ENCODE peak calls at places on chromosomes 11 and 22, in ten cellular contexts. One of them, this sample, is unnamed.

GRCh38 chr22:45608763-45609180 is 62.9 kb upstream of the ATXN10 start:
- DNase-seq in frontal cortex: no peak
- DNase-seq in activated CD4-positive, alpha-beta T cell treated with anti-CD3 and anti-CD28 coated beads, Interleukin-2, amount 50 U/mL, for 1 hour: no peak
- DNase-seq in tibial artery: no peak
- DNase-seq in right lobe of liver: no peak
- DNase-seq in neural progenitor cell: no peak
- DNase-seq in HFF-Myc: no peak
- DNase-seq in omental fat pad: no peak
- DNase-seq in PC-3: peak
- DNase-seq in iris pigment epithelial cell: peak
- DNase-seq in this sample: no peak

GRCh38 chr11:134529212-134530096 is 117.4 kb upstream of the B3GAT1 start:
- DNase-seq in frontal cortex: no peak
- DNase-seq in activated CD4-positive, alpha-beta T cell treated with anti-CD3 and anti-CD28 coated beads, Interleukin-2, amount 50 U/mL, for 1 hour: no peak
- DNase-seq in tibial artery: peak
- DNase-seq in right lobe of liver: peak
- DNase-seq in neural progenitor cell: no peak
- DNase-seq in HFF-Myc: no peak
- DNase-seq in omental fat pad: peak
- DNase-seq in PC-3: no peak
- DNase-seq in iris pigment epithelial cell: no peak
- DNase-seq in this sample: no peak

GRCh38 chr11:79600747-79601146 is 159.9 kb upstream of the TENM4 start:
- DNase-seq in frontal cortex: no peak
- DNase-seq in activated CD4-positive, alpha-beta T cell treated with anti-CD3 and anti-CD28 coated beads, Interleukin-2, amount 50 U/mL, for 1 hour: no peak
- DNase-seq in tibial artery: no peak
- DNase-seq in right lobe of liver: no peak
- DNase-seq in neural progenitor cell: no peak
- DNase-seq in HFF-Myc: no peak
- DNase-seq in omental fat pad: no peak
- DNase-seq in PC-3: no peak
- DNase-seq in iris pigment epithelial cell: no peak
- DNase-seq in this sample: no peak

GRCh38 chr22:38724926-38725571 is 19.3 kb downstream of the GTPBP1 start:
- DNase-seq in frontal cortex: no peak
- DNase-seq in activated CD4-positive, alpha-beta T cell treated with anti-CD3 and anti-CD28 coated beads, Interleukin-2, amount 50 U/mL, for 1 hour: no peak
- DNase-seq in tibial artery: no peak
- DNase-seq in right lobe of liver: no peak
- DNase-seq in neural progenitor cell: peak
- DNase-seq in HFF-Myc: no peak
- DNase-seq in omental fat pad: no peak
- DNase-seq in PC-3: peak
- DNase-seq in iris pigment epithelial cell: peak
- DNase-seq in this sample: no peak

GRCh38 chr11:79708319-79708928 is 267.6 kb upstream of the TENM4 start:
- DNase-seq in frontal cortex: no peak
- DNase-seq in activated CD4-positive, alpha-beta T cell treated with anti-CD3 and anti-CD28 coated beads, Interleukin-2, amount 50 U/mL, for 1 hour: no peak
- DNase-seq in tibial artery: no peak
- DNase-seq in right lobe of liver: no peak
- DNase-seq in neural progenitor cell: peak
- DNase-seq in HFF-Myc: peak
- DNase-seq in omental fat pad: no peak
- DNase-seq in PC-3: peak
- DNase-seq in iris pigment epithelial cell: peak
- DNase-seq in this sample: no peak

GRCh38 chr11:65208785-65209710 is 27.3 kb downstream of the CAPN1 start:
- DNase-seq in frontal cortex: no peak
- DNase-seq in activated CD4-positive, alpha-beta T cell treated with anti-CD3 and anti-CD28 coated beads, Interleukin-2, amount 50 U/mL, for 1 hour: no peak
- DNase-seq in tibial artery: no peak
- DNase-seq in right lobe of liver: peak
- DNase-seq in neural progenitor cell: no peak
- DNase-seq in HFF-Myc: no peak
- DNase-seq in omental fat pad: no peak
- DNase-seq in PC-3: no peak
- DNase-seq in iris pigment epithelial cell: no peak
- DNase-seq in this sample: no peak

GRCh38 chr22:35375031-35375430 is 5.9 kb upstream of the HMOX1 start:
- DNase-seq in frontal cortex: no peak
- DNase-seq in activated CD4-positive, alpha-beta T cell treated with anti-CD3 and anti-CD28 coated beads, Interleukin-2, amount 50 U/mL, for 1 hour: no peak
- DNase-seq in tibial artery: no peak
- DNase-seq in right lobe of liver: no peak
- DNase-seq in neural progenitor cell: no peak
- DNase-seq in HFF-Myc: no peak
- DNase-seq in omental fat pad: no peak
- DNase-seq in PC-3: peak
- DNase-seq in iris pigment epithelial cell: no peak
- DNase-seq in this sample: no peak

GRCh38 chr11:106216281-106216680 is 138.8 kb downstream of the AASDHPPT start:
- DNase-seq in frontal cortex: no peak
- DNase-seq in activated CD4-positive, alpha-beta T cell treated with anti-CD3 and anti-CD28 coated beads, Interleukin-2, amount 50 U/mL, for 1 hour: no peak
- DNase-seq in tibial artery: no peak
- DNase-seq in right lobe of liver: no peak
- DNase-seq in neural progenitor cell: no peak
- DNase-seq in HFF-Myc: no peak
- DNase-seq in omental fat pad: no peak
- DNase-seq in PC-3: no peak
- DNase-seq in iris pigment epithelial cell: no peak
- DNase-seq in this sample: no peak

GRCh38 chr11:133956650-133957633 is at the start of gene IGSF9B:
- DNase-seq in frontal cortex: peak
- DNase-seq in activated CD4-positive, alpha-beta T cell treated with anti-CD3 and anti-CD28 coated beads, Interleukin-2, amount 50 U/mL, for 1 hour: peak
- DNase-seq in tibial artery: peak
- DNase-seq in right lobe of liver: peak
- DNase-seq in neural progenitor cell: peak
- DNase-seq in HFF-Myc: no peak
- DNase-seq in omental fat pad: no peak
- DNase-seq in PC-3: peak
- DNase-seq in iris pigment epithelial cell: peak
- DNase-seq in this sample: peak

GRCh38 chr11:70381872-70382842 is 16.2 kb upstream of the CTTN start:
- DNase-seq in frontal cortex: no peak
- DNase-seq in activated CD4-positive, alpha-beta T cell treated with anti-CD3 and anti-CD28 coated beads, Interleukin-2, amount 50 U/mL, for 1 hour: no peak
- DNase-seq in tibial artery: no peak
- DNase-seq in right lobe of liver: no peak
- DNase-seq in neural progenitor cell: no peak
- DNase-seq in HFF-Myc: no peak
- DNase-seq in omental fat pad: no peak
- DNase-seq in PC-3: no peak
- DNase-seq in iris pigment epithelial cell: peak
- DNase-seq in this sample: no peak

GRCh38 chr11:31874631-31875191 is 63.6 kb upstream of the PAX6 start:
- DNase-seq in frontal cortex: no peak
- DNase-seq in activated CD4-positive, alpha-beta T cell treated with anti-CD3 and anti-CD28 coated beads, Interleukin-2, amount 50 U/mL, for 1 hour: no peak
- DNase-seq in tibial artery: no peak
- DNase-seq in right lobe of liver: no peak
- DNase-seq in neural progenitor cell: peak
- DNase-seq in HFF-Myc: no peak
- DNase-seq in omental fat pad: no peak
- DNase-seq in PC-3: no peak
- DNase-seq in iris pigment epithelial cell: no peak
- DNase-seq in this sample: no peak

GRCh38 chr22:48700566-48701295 is 1126.9 kb downstream of the BRD1 start:
- DNase-seq in frontal cortex: peak
- DNase-seq in activated CD4-positive, alpha-beta T cell treated with anti-CD3 and anti-CD28 coated beads, Interleukin-2, amount 50 U/mL, for 1 hour: no peak
- DNase-seq in tibial artery: no peak
- DNase-seq in right lobe of liver: no peak
- DNase-seq in neural progenitor cell: no peak
- DNase-seq in HFF-Myc: no peak
- DNase-seq in omental fat pad: no peak
- DNase-seq in PC-3: no peak
- DNase-seq in iris pigment epithelial cell: no peak
- DNase-seq in this sample: no peak

GRCh38 chr11:12008790-12009616 is 577 bp upstream of the DKK3 start:
- DNase-seq in frontal cortex: peak
- DNase-seq in activated CD4-positive, alpha-beta T cell treated with anti-CD3 and anti-CD28 coated beads, Interleukin-2, amount 50 U/mL, for 1 hour: no peak
- DNase-seq in tibial artery: no peak
- DNase-seq in right lobe of liver: no peak
- DNase-seq in neural progenitor cell: peak
- DNase-seq in HFF-Myc: no peak
- DNase-seq in omental fat pad: no peak
- DNase-seq in PC-3: no peak
- DNase-seq in iris pigment epithelial cell: peak
- DNase-seq in this sample: peak

GRCh38 chr11:63274776-63275175 is 31.4 kb upstream of the SLC22A25 start:
- DNase-seq in frontal cortex: no peak
- DNase-seq in activated CD4-positive, alpha-beta T cell treated with anti-CD3 and anti-CD28 coated beads, Interleukin-2, amount 50 U/mL, for 1 hour: no peak
- DNase-seq in tibial artery: no peak
- DNase-seq in right lobe of liver: no peak
- DNase-seq in neural progenitor cell: no peak
- DNase-seq in HFF-Myc: no peak
- DNase-seq in omental fat pad: no peak
- DNase-seq in PC-3: peak
- DNase-seq in iris pigment epithelial cell: peak
- DNase-seq in this sample: no peak

GRCh38 chr11:119804698-119805097 is 75.7 kb upstream of the NECTIN1 start:
- DNase-seq in frontal cortex: no peak
- DNase-seq in activated CD4-positive, alpha-beta T cell treated with anti-CD3 and anti-CD28 coated beads, Interleukin-2, amount 50 U/mL, for 1 hour: no peak
- DNase-seq in tibial artery: no peak
- DNase-seq in right lobe of liver: no peak
- DNase-seq in neural progenitor cell: no peak
- DNase-seq in HFF-Myc: no peak
- DNase-seq in omental fat pad: no peak
- DNase-seq in PC-3: no peak
- DNase-seq in iris pigment epithelial cell: no peak
- DNase-seq in this sample: no peak

GRCh38 chr11:100863080-100863581 is 176.0 kb downstream of the ARHGAP42 start:
- DNase-seq in frontal cortex: no peak
- DNase-seq in activated CD4-positive, alpha-beta T cell treated with anti-CD3 and anti-CD28 coated beads, Interleukin-2, amount 50 U/mL, for 1 hour: no peak
- DNase-seq in tibial artery: peak
- DNase-seq in right lobe of liver: no peak
- DNase-seq in neural progenitor cell: peak
- DNase-seq in HFF-Myc: peak
- DNase-seq in omental fat pad: no peak
- DNase-seq in PC-3: peak
- DNase-seq in iris pigment epithelial cell: peak
- DNase-seq in this sample: no peak

GRCh38 chr11:9506489-9507343 is 45.9 kb downstream of the ZNF143 start:
- DNase-seq in frontal cortex: peak
- DNase-seq in activated CD4-positive, alpha-beta T cell treated with anti-CD3 and anti-CD28 coated beads, Interleukin-2, amount 50 U/mL, for 1 hour: peak
- DNase-seq in tibial artery: peak
- DNase-seq in right lobe of liver: peak
- DNase-seq in neural progenitor cell: peak
- DNase-seq in HFF-Myc: peak
- DNase-seq in omental fat pad: peak
- DNase-seq in PC-3: peak
- DNase-seq in iris pigment epithelial cell: peak
- DNase-seq in this sample: no peak

GRCh38 chr11:34960277-34960676 is 43.9 kb downstream of the PDHX start:
- DNase-seq in frontal cortex: no peak
- DNase-seq in activated CD4-positive, alpha-beta T cell treated with anti-CD3 and anti-CD28 coated beads, Interleukin-2, amount 50 U/mL, for 1 hour: no peak
- DNase-seq in tibial artery: peak
- DNase-seq in right lobe of liver: no peak
- DNase-seq in neural progenitor cell: no peak
- DNase-seq in HFF-Myc: no peak
- DNase-seq in omental fat pad: no peak
- DNase-seq in PC-3: no peak
- DNase-seq in iris pigment epithelial cell: no peak
- DNase-seq in this sample: no peak

GRCh38 chr11:19316434-19316833 is 75.7 kb upstream of the E2F8 start:
- DNase-seq in frontal cortex: no peak
- DNase-seq in activated CD4-positive, alpha-beta T cell treated with anti-CD3 and anti-CD28 coated beads, Interleukin-2, amount 50 U/mL, for 1 hour: no peak
- DNase-seq in tibial artery: peak
- DNase-seq in right lobe of liver: no peak
- DNase-seq in neural progenitor cell: no peak
- DNase-seq in HFF-Myc: no peak
- DNase-seq in omental fat pad: no peak
- DNase-seq in PC-3: no peak
- DNase-seq in iris pigment epithelial cell: no peak
- DNase-seq in this sample: no peak

GRCh38 chr11:61959678-61960077 is 7.8 kb downstream of the FTH1 start:
- DNase-seq in frontal cortex: no peak
- DNase-seq in activated CD4-positive, alpha-beta T cell treated with anti-CD3 and anti-CD28 coated beads, Interleukin-2, amount 50 U/mL, for 1 hour: no peak
- DNase-seq in tibial artery: no peak
- DNase-seq in right lobe of liver: no peak
- DNase-seq in neural progenitor cell: no peak
- DNase-seq in HFF-Myc: no peak
- DNase-seq in omental fat pad: no peak
- DNase-seq in PC-3: no peak
- DNase-seq in iris pigment epithelial cell: no peak
- DNase-seq in this sample: peak

GRCh38 chr11:92642146-92642919 is 327.1 kb upstream of the MTNR1B start:
- DNase-seq in frontal cortex: no peak
- DNase-seq in activated CD4-positive, alpha-beta T cell treated with anti-CD3 and anti-CD28 coated beads, Interleukin-2, amount 50 U/mL, for 1 hour: no peak
- DNase-seq in tibial artery: no peak
- DNase-seq in right lobe of liver: no peak
- DNase-seq in neural progenitor cell: no peak
- DNase-seq in HFF-Myc: no peak
- DNase-seq in omental fat pad: no peak
- DNase-seq in PC-3: no peak
- DNase-seq in iris pigment epithelial cell: no peak
- DNase-seq in this sample: no peak

GRCh38 chr22:46738961-46739870 is 1.2 kb upstream of the CERK start:
- DNase-seq in frontal cortex: no peak
- DNase-seq in activated CD4-positive, alpha-beta T cell treated with anti-CD3 and anti-CD28 coated beads, Interleukin-2, amount 50 U/mL, for 1 hour: peak
- DNase-seq in tibial artery: peak
- DNase-seq in right lobe of liver: no peak
- DNase-seq in neural progenitor cell: peak
- DNase-seq in HFF-Myc: no peak
- DNase-seq in omental fat pad: no peak
- DNase-seq in PC-3: no peak
- DNase-seq in iris pigment epithelial cell: peak
- DNase-seq in this sample: peak

GRCh38 chr11:105582497-105582896 is 27.4 kb upstream of the GRIA4 start:
- DNase-seq in frontal cortex: no peak
- DNase-seq in activated CD4-positive, alpha-beta T cell treated with anti-CD3 and anti-CD28 coated beads, Interleukin-2, amount 50 U/mL, for 1 hour: no peak
- DNase-seq in tibial artery: no peak
- DNase-seq in right lobe of liver: no peak
- DNase-seq in neural progenitor cell: no peak
- DNase-seq in HFF-Myc: no peak
- DNase-seq in omental fat pad: no peak
- DNase-seq in PC-3: peak
- DNase-seq in iris pigment epithelial cell: peak
- DNase-seq in this sample: no peak

GRCh38 chr11:120512727-120513435 is 1.3 kb downstream of the GRIK4 start:
- DNase-seq in frontal cortex: peak
- DNase-seq in activated CD4-positive, alpha-beta T cell treated with anti-CD3 and anti-CD28 coated beads, Interleukin-2, amount 50 U/mL, for 1 hour: no peak
- DNase-seq in tibial artery: no peak
- DNase-seq in right lobe of liver: no peak
- DNase-seq in neural progenitor cell: no peak
- DNase-seq in HFF-Myc: no peak
- DNase-seq in omental fat pad: no peak
- DNase-seq in PC-3: peak
- DNase-seq in iris pigment epithelial cell: no peak
- DNase-seq in this sample: no peak

GRCh38 chr11:110773442-110773841 is 61.2 kb upstream of the ARHGAP20 start:
- DNase-seq in frontal cortex: no peak
- DNase-seq in activated CD4-positive, alpha-beta T cell treated with anti-CD3 and anti-CD28 coated beads, Interleukin-2, amount 50 U/mL, for 1 hour: no peak
- DNase-seq in tibial artery: no peak
- DNase-seq in right lobe of liver: no peak
- DNase-seq in neural progenitor cell: no peak
- DNase-seq in HFF-Myc: no peak
- DNase-seq in omental fat pad: no peak
- DNase-seq in PC-3: no peak
- DNase-seq in iris pigment epithelial cell: no peak
- DNase-seq in this sample: no peak

GRCh38 chr11:72685560-72686480 is 11.6 kb upstream of the PDE2A start:
- DNase-seq in frontal cortex: no peak
- DNase-seq in activated CD4-positive, alpha-beta T cell treated with anti-CD3 and anti-CD28 coated beads, Interleukin-2, amount 50 U/mL, for 1 hour: no peak
- DNase-seq in tibial artery: peak
- DNase-seq in right lobe of liver: no peak
- DNase-seq in neural progenitor cell: no peak
- DNase-seq in HFF-Myc: no peak
- DNase-seq in omental fat pad: peak
- DNase-seq in PC-3: no peak
- DNase-seq in iris pigment epithelial cell: peak
- DNase-seq in this sample: no peak

GRCh38 chr11:131609921-131610320 is 239.5 kb downstream of the NTM start:
- DNase-seq in frontal cortex: no peak
- DNase-seq in activated CD4-positive, alpha-beta T cell treated with anti-CD3 and anti-CD28 coated beads, Interleukin-2, amount 50 U/mL, for 1 hour: no peak
- DNase-seq in tibial artery: no peak
- DNase-seq in right lobe of liver: no peak
- DNase-seq in neural progenitor cell: no peak
- DNase-seq in HFF-Myc: no peak
- DNase-seq in omental fat pad: no peak
- DNase-seq in PC-3: no peak
- DNase-seq in iris pigment epithelial cell: no peak
- DNase-seq in this sample: no peak

GRCh38 chr22:23220485-23221350 is 40.4 kb downstream of the BCR start:
- DNase-seq in frontal cortex: no peak
- DNase-seq in activated CD4-positive, alpha-beta T cell treated with anti-CD3 and anti-CD28 coated beads, Interleukin-2, amount 50 U/mL, for 1 hour: no peak
- DNase-seq in tibial artery: no peak
- DNase-seq in right lobe of liver: no peak
- DNase-seq in neural progenitor cell: no peak
- DNase-seq in HFF-Myc: no peak
- DNase-seq in omental fat pad: no peak
- DNase-seq in PC-3: no peak
- DNase-seq in iris pigment epithelial cell: peak
- DNase-seq in this sample: peak

This sample was measured in ascending aorta.